ENCODE peak calls at places on chromosomes 16 and 17, in nine cellular contexts. D is H7; X is adrenal gland; N is left ventricle myocardium inferior; V is uterus; E is aorta; I is mesenchymal stem cell; Z is effector memory CD4-positive, alpha-beta T cell; S is BE2C. W is an unnamed sample.

GRCh38 chr17:78351449-78352006 is 8.3 kb downstream of the SOCS3 start:
- DNase-seq in I (peak; percentile 100), S (peak; percentile 44), N (peak; percentile 96), X (peak; percentile 96), V (peak; percentile 100), D (peak; percentile 78), Z (no peak), E (peak; percentile 96), W (no peak)

GRCh38 chr17:36697907-36698526 is 96.6 kb downstream of the MRM1 start:
- DNase-seq in E (no peak), S (no peak), X (no peak), N (no peak), D (peak; percentile 62), V (no peak), I (peak; percentile 18), Z (no peak), W (no peak)

GRCh38 chr17:83190601-83191387 is 111.4 kb downstream of the METRNL start:
- DNase-seq in S (no peak), I (no peak), X (no peak), D (no peak), V (peak; percentile 10), Z (no peak), N (no peak), E (peak; percentile 60), W (no peak)

GRCh38 chr17:71145486-71145885 is 975.3 kb upstream of the SOX9 start:
- DNase-seq in X (no peak), E (no peak), S (no peak), Z (no peak), V (no peak), N (no peak), D (no peak), I (no peak), W (peak; percentile 46)

GRCh38 chr16:11977206-11978041 is 890 bp downstream of the SNX29 start:
- DNase-seq in Z (no peak), X (peak; percentile 22), I (peak; percentile 74), D (peak; percentile 54), N (no peak), V (peak; percentile 42), S (no peak), E (no peak), W (peak; percentile 42)

GRCh38 chr17:65876985-65877384 is 314.9 kb downstream of the CEP112 start:
- DNase-seq in X (no peak), N (no peak), I (no peak), E (no peak), Z (no peak), D (no peak), V (no peak), S (no peak), W (no peak)

GRCh38 chr16:21524068-21524751 is 75.2 kb upstream of the METTL9 start:
- DNase-seq in Z (no peak), S (no peak), I (no peak), E (peak; percentile 71), V (no peak), D (no peak), N (no peak), X (no peak), W (no peak)

GRCh38 chr16:89961920-89962319 is 13.4 kb downstream of the DEF8 start:
- DNase-seq in S (no peak), I (no peak), V (no peak), N (no peak), X (no peak), E (no peak), Z (no peak), D (peak; percentile 55), W (no peak)

GRCh38 chr16:86584726-86585721 is 6.7 kb downstream of the FOXL1 start:
- DNase-seq in E (no peak), S (no peak), V (no peak), Z (no peak), I (no peak), N (no peak), D (no peak), X (no peak), W (no peak)

GRCh38 chr17:55527520-55528118 is 16.4 kb upstream of the SMIM36 start:
- DNase-seq in I (peak; percentile 76), V (peak; percentile 37), E (no peak), S (peak; percentile 60), N (no peak), Z (no peak), X (peak; percentile 18), D (peak; percentile 25), W (peak; percentile 38)

GRCh38 chr16:76970087-76970744 is 220.8 kb upstream of the MON1B start:
- DNase-seq in Z (no peak), I (no peak), X (peak; percentile 50), V (no peak), N (no peak), S (no peak), E (no peak), D (no peak), W (no peak)

GRCh38 chr17:51745993-51746392 is 412.5 kb downstream of the CA10 start:
- DNase-seq in S (peak; percentile 30), X (no peak), N (no peak), Z (no peak), V (no peak), E (no peak), I (no peak), D (no peak), W (no peak)

GRCh38 chr17:35981908-35982330 is 622 bp upstream of the CCL16 start:
- DNase-seq in D (no peak), N (no peak), E (no peak), I (no peak), S (no peak), Z (no peak), V (no peak), X (no peak), W (no peak)

GRCh38 chr17:56009795-56010715 is 143.2 kb upstream of the ANKFN1 start:
- DNase-seq in I (no peak), V (no peak), X (no peak), E (no peak), N (no peak), D (no peak), Z (no peak), S (no peak), W (no peak)

GRCh38 chr17:13003927-13004326 is 13.9 kb downstream of the ELAC2 start:
- DNase-seq in X (no peak), E (peak; percentile 6), D (peak; percentile 9), S (no peak), Z (no peak), I (no peak), V (no peak), N (no peak), W (no peak)

GRCh38 chr17:29577009-29577777 is 8.7 kb downstream of the TP53I13 start:
- DNase-seq in V (no peak), S (no peak), N (peak; percentile 11), Z (no peak), X (no peak), D (no peak), E (no peak), I (no peak), W (no peak)

GRCh38 chr17:60579090-60579489 is 20.9 kb upstream of the PPM1D start:
- DNase-seq in Z (no peak), V (peak; percentile 30), X (no peak), S (no peak), D (no peak), I (peak; percentile 88), E (no peak), N (no peak), W (no peak)

GRCh38 chr17:57294629-57295501 is 38.5 kb downstream of the MSI2 start:
- DNase-seq in N (peak; percentile 38), Z (no peak), I (peak; percentile 25), D (no peak), V (no peak), X (peak; percentile 84), S (peak; percentile 30), E (no peak), W (no peak)

DNA sequence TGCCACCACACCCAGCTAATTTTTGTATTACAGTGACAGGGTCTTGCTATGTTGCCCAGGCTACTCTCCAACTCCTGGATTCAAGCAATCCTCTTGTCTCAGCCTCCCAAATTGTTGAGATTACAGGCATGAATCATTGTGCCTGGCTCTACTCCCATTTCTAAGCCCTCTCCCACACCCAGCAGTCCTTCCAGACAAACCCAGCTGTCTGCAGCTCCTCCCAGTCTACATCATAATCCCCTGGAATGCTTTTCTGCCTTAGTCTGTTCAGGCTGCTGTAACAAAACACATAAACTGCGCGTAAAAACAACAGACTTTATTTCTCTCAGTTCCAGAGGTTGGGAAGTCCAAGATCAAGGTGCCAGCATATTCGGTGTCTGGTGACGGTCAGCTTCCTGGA is 144.5 kb downstream of the GRIN2A start:
- DNase-seq in Z (no peak), I (peak; percentile 41), S (no peak), V (no peak), D (no peak), E (no peak), X (no peak), N (no peak), W (no peak)
- H3K4me3 ChIP-seq in Z (no peak overlapping the region), I (no peak overlapping the region), S (no peak overlapping the region), V (no peak overlapping the region), D (no peak overlapping the region), E (no peak overlapping the region), X (no peak overlapping the region), N (no peak overlapping the region), W (no peak overlapping the region)

DNA sequence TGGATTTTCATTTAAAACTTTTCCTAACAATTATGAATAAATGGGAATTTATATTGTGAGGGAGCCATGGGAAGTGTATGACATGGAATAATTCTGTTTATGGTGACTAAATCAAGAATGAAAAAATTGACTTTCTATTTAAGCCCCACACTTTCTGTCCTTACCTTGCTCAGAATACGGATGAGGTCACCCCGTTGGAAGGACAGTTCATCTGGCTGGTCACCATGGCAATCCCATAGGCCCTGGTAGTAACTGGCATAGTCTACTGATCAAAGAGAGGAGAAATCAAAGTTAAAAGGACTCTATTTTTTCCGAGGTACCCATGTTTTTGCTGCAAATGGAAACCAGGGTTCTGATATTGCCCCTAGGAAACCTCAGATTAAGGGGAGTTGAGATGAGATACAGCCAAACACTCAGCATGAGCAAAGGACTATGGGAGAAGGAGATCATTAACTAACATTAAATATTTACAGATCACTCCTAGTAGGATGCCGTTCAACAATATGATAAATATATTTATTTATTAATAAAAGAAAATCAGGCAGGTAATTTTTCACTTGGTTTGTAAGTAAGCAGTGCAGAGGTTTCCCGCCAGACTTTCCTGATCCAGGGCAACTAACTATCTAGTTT is 54.9 kb downstream of the SNX11 start:
- DNase-seq in I (no peak), V (no peak), Z (no peak), E (no peak), N (no peak), X (no peak), S (no peak), D (no peak), W (no peak)
- H3K4me3 ChIP-seq in I (no peak overlapping the region), V (no peak overlapping the region), Z (no peak overlapping the region), E (no peak overlapping the region), N (no peak overlapping the region), X (no peak overlapping the region), S (no peak overlapping the region), D (no peak overlapping the region), W (no peak overlapping the region)

DNA sequence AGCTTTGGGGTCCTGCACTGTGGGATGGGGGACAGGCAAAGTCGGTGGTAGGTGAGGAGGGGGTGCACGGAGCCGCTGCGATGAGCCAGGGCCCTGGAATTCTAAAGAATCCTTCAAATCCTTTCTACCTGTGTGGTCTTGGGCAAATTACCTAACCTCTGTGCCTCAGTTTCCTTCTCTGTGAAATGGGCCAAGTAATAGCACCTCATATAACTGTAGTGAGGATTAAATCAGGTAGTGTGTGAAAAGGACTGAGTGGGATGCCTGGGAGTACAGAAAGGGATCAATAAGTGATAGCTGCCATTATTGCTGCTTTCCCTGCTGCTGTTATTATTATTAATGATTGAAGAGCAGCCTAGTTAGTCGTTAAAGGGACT is 929 bp downstream of the SCNN1G start:
- DNase-seq in D (no peak), S (no peak), I (no peak), V (no peak), E (no peak), N (no peak), X (no peak), Z (no peak), W (no peak)
- H3K4me3 ChIP-seq in D (peak overlapping the region; percentile 61), S (no peak overlapping the region), I (no peak overlapping the region), V (no peak overlapping the region), E (no peak overlapping the region), N (peak overlapping the region; percentile 67), X (no peak overlapping the region), Z (no peak overlapping the region), W (no peak overlapping the region)

GRCh38 chr16:17468611-17469010 is 2.1 kb downstream of the XYLT1 start:
- DNase-seq in I (no peak), D (no peak), X (no peak), E (no peak), S (no peak), Z (no peak), V (no peak), N (no peak), W (no peak)
- H3K4me3 ChIP-seq in I (no peak overlapping the region), D (no peak overlapping the region), X (peak overlapping the region; percentile 67), E (no peak overlapping the region), S (no peak overlapping the region), Z (peak overlapping the region; percentile 82), V (peak overlapping the region; percentile 54), N (peak overlapping the region; percentile 71), W (peak overlapping the region; percentile 65)

W was measured in astrocyte of the cerebellum.